ENCODE peak calls at places on chromosomes 5 and 9, in ten cellular contexts. D is cardiac fibroblast, I is neural crest cell, A is neural progenitor cell, J is fibroblast of villous mesenchyme, K is WTC11, X is WERI-Rb-1, G is mammary epithelial cell, B is GM23338, Y is AG09309. T is an unnamed sample.

GRCh38 chr5:93789173-93790070 is 48.0 kb upstream of the POU5F2 start:
- DNase-seq in X (no peak), B (no peak), J (peak), I (no peak), D (peak), G (peak), Y (peak), A (no peak), K (no peak), T (peak)

GRCh38 chr5:166883016-166883415 is 1408.4 kb upstream of the WWC1 start:
- DNase-seq in I (no peak), A (no peak), B (peak), G (peak), K (no peak), X (no peak), J (no peak), D (no peak), Y (no peak), T (peak)

GRCh38 chr9:133210202-133210532 is 1.1 kb upstream of the OBP2B start:
- DNase-seq in D (no peak), X (no peak), I (no peak), K (no peak), J (no peak), G (peak), A (no peak), B (no peak), Y (no peak), T (no peak)

GRCh38 chr9:124209774-124210173 is 48.0 kb upstream of the NEK6 start:
- DNase-seq in K (no peak), B (no peak), A (no peak), Y (no peak), X (no peak), D (no peak), J (no peak), I (no peak), G (no peak), T (no peak)

GRCh38 chr5:81209869-81210268 is 23.3 kb upstream of the CKMT2 start:
- DNase-seq in B (no peak), D (no peak), Y (no peak), G (no peak), A (no peak), I (no peak), X (no peak), J (no peak), K (no peak), T (no peak)

GRCh38 chr5:111530298-111530740 is 18.0 kb upstream of the STARD4 start:
- DNase-seq in A (no peak), J (peak), B (no peak), Y (no peak), K (no peak), G (peak), D (peak), X (no peak), I (no peak), T (peak)

GRCh38 chr9:19498015-19498414 is 89.2 kb downstream of the ACER2 start:
- DNase-seq in I (no peak), A (no peak), B (no peak), G (peak), Y (peak), D (peak), X (no peak), J (peak), K (no peak), T (no peak)

GRCh38 chr5:101425345-101425744 is 522.3 kb upstream of the ST8SIA4 start:
- DNase-seq in I (no peak), D (peak), B (no peak), Y (peak), G (no peak), X (no peak), A (no peak), J (no peak), K (no peak), T (no peak)

GRCh38 chr9:128190516-128191405 is 611 bp downstream of the CIZ1 start:
- DNase-seq in G (peak), X (no peak), A (peak), D (no peak), J (peak), B (peak), K (no peak), I (no peak), Y (no peak), T (peak)

GRCh38 chr9:98227883-98228282 is 27.6 kb downstream of the TBC1D2 start:
- DNase-seq in X (no peak), D (no peak), K (no peak), J (no peak), G (no peak), I (no peak), Y (no peak), A (peak), B (no peak), T (no peak)

GRCh38 chr5:1842026-1842819 is 40.5 kb downstream of the IRX4 start:
- DNase-seq in B (no peak), D (no peak), X (no peak), Y (no peak), A (no peak), K (no peak), I (no peak), G (no peak), J (no peak), T (no peak)

GRCh38 chr9:72984150-72984947 is 31.5 kb upstream of the ALDH1A1 start:
- DNase-seq in I (no peak), K (no peak), Y (no peak), J (no peak), G (no peak), B (no peak), X (no peak), D (no peak), A (no peak), T (no peak)

GRCh38 chr5:139644001-139644456 is 4.1 kb upstream of the CXXC5 start:
- DNase-seq in G (no peak), B (no peak), I (no peak), X (no peak), A (no peak), Y (no peak), D (no peak), K (no peak), J (no peak), T (no peak)

GRCh38 chr9:97386733-97387503 is 25.0 kb upstream of the TDRD7 start:
- DNase-seq in G (peak), D (peak), A (peak), I (peak), B (peak), J (peak), Y (no peak), K (peak), X (peak), T (peak)

GRCh38 chr5:129094087-129094923 is at the start of gene ISOC1:
- DNase-seq in I (peak), Y (peak), B (peak), A (peak), G (peak), D (peak), J (peak), K (peak), X (peak), T (peak)

GRCh38 chr5:57834829-57835554 is 352.4 kb upstream of the ACTBL2 start:
- DNase-seq in I (no peak), B (peak), K (peak), Y (no peak), A (peak), D (peak), G (peak), X (peak), J (peak), T (peak)

GRCh38 chr5:54959673-54960418 is 25.5 kb downstream of the ESM1 start:
- DNase-seq in K (peak), X (peak), I (no peak), B (peak), G (no peak), J (peak), A (peak), D (peak), Y (no peak), T (peak)

GRCh38 chr5:52746539-52746938 is 41.2 kb upstream of the ITGA1 start:
- DNase-seq in K (no peak), J (peak), A (no peak), D (peak), G (no peak), Y (no peak), I (no peak), X (no peak), B (no peak), T (no peak)

GRCh38 chr5:53041071-53041692 is 52.0 kb downstream of the ITGA2 start:
- DNase-seq in B (no peak), D (peak), G (no peak), I (no peak), K (no peak), Y (no peak), X (no peak), A (no peak), J (peak), T (no peak)

GRCh38 chr5:130912088-130912487 is 253.0 kb downstream of the HINT1 start:
- DNase-seq in J (no peak), Y (no peak), I (no peak), X (no peak), K (no peak), D (peak), B (peak), G (peak), A (peak), T (peak)

GRCh38 chr5:159017787-159018186 is 81.9 kb downstream of the EBF1 start:
- DNase-seq in K (peak), I (no peak), J (peak), B (peak), A (no peak), G (peak), Y (no peak), X (no peak), D (peak), T (peak)

GRCh38 chr9:3951266-3951665 is 348.6 kb downstream of the GLIS3 start:
- DNase-seq in X (no peak), K (no peak), Y (no peak), A (no peak), D (peak), B (no peak), I (no peak), J (peak), G (no peak), T (no peak)

GRCh38 chr5:137858223-137858916 is 9.3 kb upstream of the MYOT start:
- DNase-seq in D (peak), K (no peak), J (peak), X (no peak), A (no peak), Y (no peak), B (no peak), I (no peak), G (peak), T (peak)

GRCh38 chr9:88991066-88992030 is at the start of gene S1PR3:
- DNase-seq in X (peak), B (peak), A (peak), K (peak), I (peak), Y (no peak), J (peak), G (peak), D (peak), T (peak)

GRCh38 chr9:92608221-92609141 is 61.5 kb downstream of the IPPK start:
- DNase-seq in X (peak), D (peak), A (no peak), J (no peak), G (no peak), I (no peak), B (no peak), Y (no peak), K (no peak), T (no peak)

GRCh38 chr9:95029251-95029650 is 288.3 kb downstream of the FANCC start:
- DNase-seq in I (no peak), Y (no peak), K (no peak), J (no peak), B (no peak), G (no peak), X (no peak), A (no peak), D (no peak), T (no peak)

GRCh38 chr5:178836628-178837027 is 23.1 kb upstream of the ZNF354B start:
- DNase-seq in Y (no peak), G (no peak), B (no peak), X (no peak), A (no peak), K (no peak), J (no peak), D (no peak), I (no peak), T (no peak)

GRCh38 chr5:178839319-178839704 is 20.4 kb upstream of the ZNF354B start:
- DNase-seq in G (peak), I (peak), D (peak), K (peak), B (peak), A (peak), X (peak), Y (no peak), J (peak), T (peak)
- TF ChIP-seq CTCF in G (peak), I (peak), D (peak), K (peak), B (peak), A (peak), X (peak), Y (peak), J (peak), T (peak)

GRCh38 chr9:70514273-70514672 is 99.8 kb upstream of the KLF9 start:
- DNase-seq in A (no peak), J (no peak), G (no peak), X (no peak), I (no peak), Y (no peak), K (no peak), B (no peak), D (no peak), T (no peak)

GRCh38 chr9:70511858-70512257 is 97.4 kb upstream of the KLF9 start:
- DNase-seq in B (no peak), X (no peak), J (no peak), K (no peak), G (no peak), I (no peak), Y (no peak), D (no peak), A (no peak), T (no peak)

GRCh38 chr9:70504814-70505213 is 90.4 kb upstream of the KLF9 start:
- DNase-seq in X (no peak), G (no peak), K (no peak), B (no peak), D (peak), J (no peak), I (no peak), Y (no peak), A (no peak), T (no peak)

GRCh38 chr9:70506159-70506558 is 91.7 kb upstream of the KLF9 start:
- DNase-seq in Y (no peak), J (peak), A (no peak), G (peak), B (no peak), K (no peak), I (no peak), D (no peak), X (no peak), T (peak)

DNA sequence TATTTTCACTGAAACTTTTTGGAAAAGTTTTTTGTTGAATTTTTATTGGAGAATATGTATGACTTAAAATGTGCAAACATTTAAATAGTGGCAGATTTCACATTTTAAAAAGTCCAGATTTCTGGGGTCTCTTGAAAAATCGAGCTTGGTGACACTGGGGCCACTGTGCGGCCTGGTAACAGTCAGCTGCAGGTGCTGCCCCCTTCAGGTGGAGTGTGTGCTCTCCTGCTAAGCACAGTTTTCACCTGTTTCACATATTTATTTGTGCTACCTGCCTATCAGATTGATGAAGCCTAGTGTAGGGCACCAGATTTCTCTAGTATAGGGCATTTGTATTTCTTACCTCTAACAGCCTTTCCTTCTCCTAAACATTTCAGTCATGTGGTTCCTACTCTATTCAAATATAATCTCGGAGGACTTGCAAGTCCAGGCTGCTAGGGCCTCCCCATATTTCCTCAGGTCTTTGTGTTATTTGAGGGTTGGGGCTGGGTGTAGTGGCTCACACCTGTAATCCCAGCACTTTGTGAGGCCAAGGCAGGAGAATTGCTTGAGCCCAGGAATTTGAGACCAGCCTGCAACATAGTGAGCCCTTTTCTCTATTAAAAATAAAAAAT is 95.8 kb upstream of the KLF9 start:
- DNase-seq in X (peak), B (peak), K (peak), J (peak), Y (no peak), A (peak), I (peak), G (no peak), D (no peak), T (peak)
- TF ChIP-seq CTCF in X (peak), B (peak), K (peak), J (peak), Y (peak), A (peak), I (peak), G (peak), D (peak), T (peak)

DNA sequence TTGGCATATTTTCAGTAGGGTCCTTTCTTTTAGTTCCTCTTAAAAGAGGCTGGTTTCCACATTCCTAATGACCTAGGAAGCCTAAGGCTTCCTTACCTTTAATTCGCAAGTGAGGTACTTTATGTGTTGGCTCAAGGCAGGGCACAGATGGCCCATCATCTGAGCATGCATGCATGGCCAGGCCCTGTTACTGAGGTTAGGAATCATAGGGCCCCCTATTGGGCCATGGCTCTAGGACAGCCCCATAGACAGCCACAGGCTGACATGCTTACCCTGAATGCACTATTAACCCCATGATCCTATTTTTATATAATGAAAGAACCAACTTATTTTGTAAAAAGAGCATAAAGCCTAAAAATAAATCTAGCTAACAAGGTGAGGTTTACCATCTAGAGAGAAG is 271.3 kb downstream of the ELAVL2 start:
- DNase-seq in Y (no peak), A (no peak), K (no peak), X (peak), D (no peak), J (no peak), I (no peak), G (no peak), B (no peak), T (no peak)
- TF ChIP-seq CTCF in Y (no peak), A (no peak), K (no peak), X (peak), D (no peak), J (no peak), I (no peak), G (no peak), B (peak), T (no peak)

GRCh38 chr9:114914139-114914538 is 16.3 kb downstream of the TNFSF8 start:
- DNase-seq in A (peak), I (no peak), D (peak), X (no peak), K (no peak), B (peak), G (no peak), Y (no peak), J (peak), T (no peak)
- TF ChIP-seq CTCF in A (peak), I (no peak), D (peak), X (peak), K (no peak), B (peak), G (no peak), Y (peak), J (peak), T (peak)

GRCh38 chr5:170632266-170632984 is 128.6 kb downstream of the KCNIP1 start:
- DNase-seq in I (peak), Y (no peak), X (no peak), D (no peak), K (peak), G (no peak), J (no peak), B (peak), A (peak), T (peak)
- TF ChIP-seq CTCF in I (peak), Y (no peak), X (no peak), D (peak), K (no peak), G (no peak), J (peak), B (peak), A (peak), T (no peak)

DNA sequence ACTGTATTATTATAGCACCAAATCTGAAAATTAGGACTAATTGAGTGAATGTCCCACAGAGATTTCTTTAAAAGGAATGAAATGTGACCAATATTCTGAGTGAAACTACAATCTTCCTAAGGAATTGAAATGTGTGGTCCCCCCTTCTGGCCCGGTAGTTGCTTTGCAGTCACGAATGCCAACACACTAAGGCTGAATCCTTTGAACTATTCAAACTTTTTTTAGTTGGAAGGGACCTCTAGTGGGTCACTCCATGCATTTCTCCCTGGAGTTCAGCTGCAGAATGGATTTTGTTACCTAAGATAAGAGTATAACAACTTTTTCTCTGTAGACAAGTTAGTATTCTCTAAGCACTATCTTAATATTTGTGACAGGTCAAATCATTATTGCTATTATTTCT is 2.8 kb downstream of the CDH6 start:
- DNase-seq in A (peak), K (no peak), I (no peak), Y (no peak), B (peak), X (no peak), J (no peak), G (no peak), D (peak), T (no peak)
- TF ChIP-seq CTCF in A (peak), K (no peak), I (peak), Y (no peak), B (peak), X (peak), J (no peak), G (no peak), D (no peak), T (no peak)

GRCh38 chr9:32550609-32551490 is 1.3 kb upstream of the SMIM27 start:
- DNase-seq in D (peak), Y (peak), I (peak), K (peak), A (peak), B (peak), X (peak), G (peak), J (peak), T (peak)
- TF ChIP-seq CTCF in D (no peak), Y (no peak), I (peak), K (no peak), A (peak), B (peak), X (peak), G (no peak), J (no peak), T (no peak)

T was measured in MCF 10A.